ENCODE peak calls at places on chromosomes 4 and X, in four cellular contexts. Q, J, H and W are unnamed samples.
A peak's percentile ranks its signal among the peaks of the same experiment; 100 is the strongest.

GRCh38 chr4:41796545-41797210 is 48.2 kb upstream of the PHOX2B start:
- DNase-seq in Q (peak; percentile 6), J (no peak), H (no peak), W (no peak)

GRCh38 chrX:149280011-149280410 is 225.1 kb downstream of the IDS start:
- DNase-seq in Q (no peak), J (no peak), H (no peak), W (no peak)

GRCh38 chrX:153861147-153861546 is 24.8 kb downstream of the L1CAM start:
- DNase-seq in Q (no peak), J (no peak), H (no peak), W (no peak)

GRCh38 chr4:165464813-165465381 is 86.1 kb downstream of the CPE start:
- DNase-seq in Q (no peak), J (peak; percentile 56), H (peak; percentile 16), W (peak; percentile 19)

GRCh38 chr4:153115322-153116100 is 88.7 kb upstream of the TRIM2 start:
- DNase-seq in Q (no peak), J (no peak), H (no peak), W (no peak)

GRCh38 chrX:18415386-18415785 is 10.0 kb upstream of the CDKL5 start:
- DNase-seq in Q (no peak), J (no peak), H (no peak), W (no peak)

GRCh38 chr4:179095585-179096228 is 1653.5 kb upstream of the AGA start:
- DNase-seq in Q (peak; percentile 75), J (no peak), H (no peak), W (no peak)

GRCh38 chr4:146291313-146291712 is 77.0 kb downstream of the REELD1 start:
- DNase-seq in Q (no peak), J (no peak), H (no peak), W (no peak)

GRCh38 chr4:13368262-13368661 is 115.9 kb downstream of the RAB28 start:
- DNase-seq in Q (no peak), J (no peak), H (no peak), W (no peak)

GRCh38 chr4:113059783-113060182 is 10.3 kb downstream of the ANK2 start:
- DNase-seq in Q (no peak), J (no peak), H (no peak), W (no peak)

GRCh38 chrX:13123857-13124345 is 79.5 kb upstream of the FAM9C start:
- DNase-seq in Q (no peak), J (no peak), H (no peak), W (no peak)

GRCh38 chr4:68724922-68725321 is 54.5 kb upstream of the UGT2B15 start:
- DNase-seq in Q (no peak), J (no peak), H (no peak), W (no peak)

GRCh38 chrX:21408776-21409175 is 34.6 kb downstream of the CNKSR2 start:
- DNase-seq in Q (no peak), J (no peak), H (no peak), W (no peak)

GRCh38 chr4:115219315-115219840 is 106.0 kb upstream of the NDST4 start:
- DNase-seq in Q (no peak), J (no peak), H (no peak), W (peak; percentile 23)

GRCh38 chr4:23881052-23881501 is 8.8 kb downstream of the PPARGC1A start:
- DNase-seq in Q (no peak), J (no peak), H (no peak), W (peak; percentile 50)

GRCh38 chrX:153969125-153969903 is 2.3 kb downstream of the HCFC1 start:
- DNase-seq in Q (peak; percentile 42), J (no peak), H (no peak), W (no peak)

GRCh38 chr4:80492761-80493160 is 157.2 kb downstream of the CFAP299 start:
- DNase-seq in Q (no peak), J (no peak), H (no peak), W (no peak)

GRCh38 chr4:115671581-115671980 is 558.2 kb upstream of the NDST4 start:
- DNase-seq in Q (no peak), J (no peak), H (no peak), W (no peak)

GRCh38 chr4:83108101-83108861 is 6.2 kb downstream of the PLAC8 start:
- DNase-seq in Q (no peak), J (no peak), H (no peak), W (no peak)

GRCh38 chrX:11355259-11355909 is 62.2 kb downstream of the AMELX start:
- DNase-seq in Q (no peak), J (no peak), H (no peak), W (no peak)

GRCh38 chrX:144627947-144628346 is 619.4 kb upstream of the SPANXN1 start:
- DNase-seq in Q (no peak), J (no peak), H (no peak), W (no peak)

GRCh38 chrX:78375894-78376293 is 48.5 kb upstream of the CYSLTR1 start:
- DNase-seq in Q (no peak), J (no peak), H (no peak), W (no peak)

GRCh38 chrX:48890296-48890925 is 7.2 kb downstream of the TIMM17B start:
- DNase-seq in Q (no peak), J (no peak), H (no peak), W (no peak)

GRCh38 chr4:8848507-8849265 is 23.0 kb downstream of the HMX1 start:
- DNase-seq in Q (no peak), J (no peak), H (no peak), W (no peak)

GRCh38 chrX:55486736-55487135 is 2.9 kb downstream of the USP51 start:
- DNase-seq in Q (no peak), J (no peak), H (no peak), W (no peak)

GRCh38 chr4:169658970-169659735 is 38.8 kb downstream of the CLCN3 start:
- DNase-seq in Q (no peak), J (no peak), H (no peak), W (no peak)

GRCh38 chrX:40300286-40300890 is 202.6 kb upstream of the BCOR start:
- DNase-seq in Q (no peak), J (no peak), H (no peak), W (no peak)

GRCh38 chrX:76279007-76279406 is 106.1 kb downstream of the PBDC1 start:
- DNase-seq in Q (peak; percentile 39), J (peak; percentile 37), H (peak; percentile 5), W (peak; percentile 55)

GRCh38 chrX:153608376-153608775 is 9.4 kb upstream of the CCNQ start:
- DNase-seq in Q (no peak), J (no peak), H (no peak), W (no peak)

GRCh38 chr4:26632916-26633315 is 49.0 kb downstream of the TBC1D19 start:
- DNase-seq in Q (no peak), J (no peak), H (no peak), W (no peak)